ENCODE peak calls at places on chromosomes 4 and X, in nine cellular contexts. One of them, this sample, is unnamed.

GRCh38 chrX:23901065-23901464 is 6.7 kb downstream of the APOO start:
- DNase-seq in endothelial cell: no peak
- DNase-seq in upper lobe of right lung: no peak
- DNase-seq in lung: no peak
- DNase-seq in fibroblast of lung: peak; percentile 46
- DNase-seq in stomach: no peak
- DNase-seq in upper lobe of left lung: peak; percentile 61
- DNase-seq in omental fat pad: no peak
- DNase-seq in hepatocyte: peak; percentile 58
- DNase-seq in this sample: no peak

GRCh38 chrX:42694260-42694815 is 83.6 kb downstream of the PPP1R2C start:
- DNase-seq in endothelial cell: no peak
- DNase-seq in upper lobe of right lung: no peak
- DNase-seq in lung: no peak
- DNase-seq in fibroblast of lung: no peak
- DNase-seq in stomach: no peak
- DNase-seq in upper lobe of left lung: no peak
- DNase-seq in omental fat pad: no peak
- DNase-seq in hepatocyte: no peak
- DNase-seq in this sample: no peak

GRCh38 chr4:100391913-100392312 is 125.9 kb downstream of the EMCN start:
- DNase-seq in endothelial cell: no peak
- DNase-seq in upper lobe of right lung: no peak
- DNase-seq in lung: no peak
- DNase-seq in fibroblast of lung: peak; percentile 27
- DNase-seq in stomach: no peak
- DNase-seq in upper lobe of left lung: no peak
- DNase-seq in omental fat pad: no peak
- DNase-seq in hepatocyte: no peak
- DNase-seq in this sample: no peak

GRCh38 chr4:173769568-173769967 is 239.5 kb upstream of the HAND2 start:
- DNase-seq in endothelial cell: no peak
- DNase-seq in upper lobe of right lung: no peak
- DNase-seq in lung: no peak
- DNase-seq in fibroblast of lung: no peak
- DNase-seq in stomach: no peak
- DNase-seq in upper lobe of left lung: no peak
- DNase-seq in omental fat pad: no peak
- DNase-seq in hepatocyte: no peak
- DNase-seq in this sample: no peak

GRCh38 chrX:22163306-22163705 is 109.4 kb upstream of the CBLL2 start:
- DNase-seq in endothelial cell: no peak
- DNase-seq in upper lobe of right lung: no peak
- DNase-seq in lung: no peak
- DNase-seq in fibroblast of lung: no peak
- DNase-seq in stomach: no peak
- DNase-seq in upper lobe of left lung: no peak
- DNase-seq in omental fat pad: no peak
- DNase-seq in hepatocyte: no peak
- DNase-seq in this sample: no peak

GRCh38 chr4:177222776-177223175 is 86.9 kb upstream of the NEIL3 start:
- DNase-seq in endothelial cell: no peak
- DNase-seq in upper lobe of right lung: no peak
- DNase-seq in lung: no peak
- DNase-seq in fibroblast of lung: no peak
- DNase-seq in stomach: no peak
- DNase-seq in upper lobe of left lung: no peak
- DNase-seq in omental fat pad: no peak
- DNase-seq in hepatocyte: no peak
- DNase-seq in this sample: no peak

GRCh38 chrX:154540897-154541535 is 5.6 kb downstream of the G6PD start:
- DNase-seq in endothelial cell: no peak
- DNase-seq in upper lobe of right lung: peak; percentile 79
- DNase-seq in lung: peak; percentile 61
- DNase-seq in fibroblast of lung: no peak
- DNase-seq in stomach: peak; percentile 72
- DNase-seq in upper lobe of left lung: peak; percentile 76
- DNase-seq in omental fat pad: no peak
- DNase-seq in hepatocyte: peak; percentile 64
- DNase-seq in this sample: no peak

GRCh38 chr4:184762100-184762499 is 28.2 kb upstream of the CENPU start:
- DNase-seq in endothelial cell: no peak
- DNase-seq in upper lobe of right lung: no peak
- DNase-seq in lung: no peak
- DNase-seq in fibroblast of lung: no peak
- DNase-seq in stomach: no peak
- DNase-seq in upper lobe of left lung: no peak
- DNase-seq in omental fat pad: no peak
- DNase-seq in hepatocyte: no peak
- DNase-seq in this sample: no peak

GRCh38 chr4:77582716-77583115 is 22.9 kb upstream of the CXCL13 start:
- DNase-seq in endothelial cell: no peak
- DNase-seq in upper lobe of right lung: no peak
- DNase-seq in lung: no peak
- DNase-seq in fibroblast of lung: no peak
- DNase-seq in stomach: no peak
- DNase-seq in upper lobe of left lung: no peak
- DNase-seq in omental fat pad: no peak
- DNase-seq in hepatocyte: no peak
- DNase-seq in this sample: no peak

GRCh38 chr4:19187104-19187503 is 1064.6 kb upstream of the SLIT2 start:
- DNase-seq in endothelial cell: no peak
- DNase-seq in upper lobe of right lung: no peak
- DNase-seq in lung: no peak
- DNase-seq in fibroblast of lung: peak; percentile 38
- DNase-seq in stomach: no peak
- DNase-seq in upper lobe of left lung: no peak
- DNase-seq in omental fat pad: no peak
- DNase-seq in hepatocyte: peak; percentile 33
- DNase-seq in this sample: no peak

GRCh38 chrX:112789931-112790330 is 50.7 kb downstream of the AMOT start:
- DNase-seq in endothelial cell: no peak
- DNase-seq in upper lobe of right lung: no peak
- DNase-seq in lung: no peak
- DNase-seq in fibroblast of lung: no peak
- DNase-seq in stomach: no peak
- DNase-seq in upper lobe of left lung: no peak
- DNase-seq in omental fat pad: no peak
- DNase-seq in hepatocyte: no peak
- DNase-seq in this sample: no peak

GRCh38 chr4:185457136-185457535 is 14.4 kb downstream of the CCDC110 start:
- DNase-seq in endothelial cell: no peak
- DNase-seq in upper lobe of right lung: no peak
- DNase-seq in lung: no peak
- DNase-seq in fibroblast of lung: no peak
- DNase-seq in stomach: no peak
- DNase-seq in upper lobe of left lung: no peak
- DNase-seq in omental fat pad: no peak
- DNase-seq in hepatocyte: no peak
- DNase-seq in this sample: no peak

GRCh38 chr4:126611900-126612299 is 1020.9 kb upstream of the INTU start:
- DNase-seq in endothelial cell: no peak
- DNase-seq in upper lobe of right lung: no peak
- DNase-seq in lung: no peak
- DNase-seq in fibroblast of lung: peak; percentile 47
- DNase-seq in stomach: no peak
- DNase-seq in upper lobe of left lung: no peak
- DNase-seq in omental fat pad: no peak
- DNase-seq in hepatocyte: no peak
- DNase-seq in this sample: no peak

GRCh38 chrX:124190440-124190839 is 142.0 kb upstream of the TEX13D start:
- DNase-seq in endothelial cell: no peak
- DNase-seq in upper lobe of right lung: no peak
- DNase-seq in lung: no peak
- DNase-seq in fibroblast of lung: no peak
- DNase-seq in stomach: no peak
- DNase-seq in upper lobe of left lung: no peak
- DNase-seq in omental fat pad: no peak
- DNase-seq in hepatocyte: no peak
- DNase-seq in this sample: no peak

GRCh38 chr4:32003548-32003947 is 1283.4 kb downstream of the PCDH7 start:
- DNase-seq in endothelial cell: no peak
- DNase-seq in upper lobe of right lung: no peak
- DNase-seq in lung: no peak
- DNase-seq in fibroblast of lung: no peak
- DNase-seq in stomach: no peak
- DNase-seq in upper lobe of left lung: no peak
- DNase-seq in omental fat pad: no peak
- DNase-seq in hepatocyte: no peak
- DNase-seq in this sample: no peak

GRCh38 chrX:107355533-107355932 is 93.9 kb upstream of the FRMPD3 start:
- DNase-seq in endothelial cell: no peak
- DNase-seq in upper lobe of right lung: no peak
- DNase-seq in lung: no peak
- DNase-seq in fibroblast of lung: no peak
- DNase-seq in stomach: no peak
- DNase-seq in upper lobe of left lung: no peak
- DNase-seq in omental fat pad: no peak
- DNase-seq in hepatocyte: no peak
- DNase-seq in this sample: no peak

GRCh38 chr4:80182237-80182866 is 15.0 kb upstream of the PRDM8 start:
- DNase-seq in endothelial cell: no peak
- DNase-seq in upper lobe of right lung: no peak
- DNase-seq in lung: no peak
- DNase-seq in fibroblast of lung: no peak
- DNase-seq in stomach: no peak
- DNase-seq in upper lobe of left lung: no peak
- DNase-seq in omental fat pad: no peak
- DNase-seq in hepatocyte: no peak
- DNase-seq in this sample: no peak

GRCh38 chr4:88991746-88992145 is 65.2 kb downstream of the FAM13A start:
- DNase-seq in endothelial cell: no peak
- DNase-seq in upper lobe of right lung: no peak
- DNase-seq in lung: no peak
- DNase-seq in fibroblast of lung: no peak
- DNase-seq in stomach: no peak
- DNase-seq in upper lobe of left lung: no peak
- DNase-seq in omental fat pad: no peak
- DNase-seq in hepatocyte: no peak
- DNase-seq in this sample: no peak

GRCh38 chrX:69307736-69308135 is 142.5 kb upstream of the PJA1 start:
- DNase-seq in endothelial cell: no peak
- DNase-seq in upper lobe of right lung: no peak
- DNase-seq in lung: no peak
- DNase-seq in fibroblast of lung: no peak
- DNase-seq in stomach: no peak
- DNase-seq in upper lobe of left lung: no peak
- DNase-seq in omental fat pad: no peak
- DNase-seq in hepatocyte: no peak
- DNase-seq in this sample: no peak

GRCh38 chrX:102840871-102841705 is 96.0 kb upstream of the RAB40AL start:
- DNase-seq in endothelial cell: no peak
- DNase-seq in upper lobe of right lung: no peak
- DNase-seq in lung: no peak
- DNase-seq in fibroblast of lung: peak; percentile 22
- DNase-seq in stomach: no peak
- DNase-seq in upper lobe of left lung: no peak
- DNase-seq in omental fat pad: no peak
- DNase-seq in hepatocyte: peak; percentile 11
- DNase-seq in this sample: no peak
- TF ChIP-seq CTCF in endothelial cell: peak; percentile 33
- TF ChIP-seq CTCF in upper lobe of right lung: no peak
- TF ChIP-seq CTCF in lung: no peak
- TF ChIP-seq CTCF in fibroblast of lung: peak; percentile 14
- TF ChIP-seq CTCF in stomach: no peak
- TF ChIP-seq CTCF in upper lobe of left lung: no peak
- TF ChIP-seq CTCF in omental fat pad: no peak
- TF ChIP-seq CTCF in hepatocyte: no peak
- TF ChIP-seq CTCF in this sample: no peak

GRCh38 chr4:94285666-94286065 is 57.0 kb downstream of the HPGDS start:
- DNase-seq in endothelial cell: no peak
- DNase-seq in upper lobe of right lung: no peak
- DNase-seq in lung: no peak
- DNase-seq in fibroblast of lung: no peak
- DNase-seq in stomach: peak; percentile 34
- DNase-seq in upper lobe of left lung: no peak
- DNase-seq in omental fat pad: no peak
- DNase-seq in hepatocyte: no peak
- DNase-seq in this sample: no peak
- TF ChIP-seq CTCF in endothelial cell: no peak
- TF ChIP-seq CTCF in upper lobe of right lung: no peak
- TF ChIP-seq CTCF in lung: no peak
- TF ChIP-seq CTCF in fibroblast of lung: no peak
- TF ChIP-seq CTCF in stomach: no peak
- TF ChIP-seq CTCF in upper lobe of left lung: no peak
- TF ChIP-seq CTCF in omental fat pad: no peak
- TF ChIP-seq CTCF in hepatocyte: no peak
- TF ChIP-seq CTCF in this sample: no peak

DNA sequence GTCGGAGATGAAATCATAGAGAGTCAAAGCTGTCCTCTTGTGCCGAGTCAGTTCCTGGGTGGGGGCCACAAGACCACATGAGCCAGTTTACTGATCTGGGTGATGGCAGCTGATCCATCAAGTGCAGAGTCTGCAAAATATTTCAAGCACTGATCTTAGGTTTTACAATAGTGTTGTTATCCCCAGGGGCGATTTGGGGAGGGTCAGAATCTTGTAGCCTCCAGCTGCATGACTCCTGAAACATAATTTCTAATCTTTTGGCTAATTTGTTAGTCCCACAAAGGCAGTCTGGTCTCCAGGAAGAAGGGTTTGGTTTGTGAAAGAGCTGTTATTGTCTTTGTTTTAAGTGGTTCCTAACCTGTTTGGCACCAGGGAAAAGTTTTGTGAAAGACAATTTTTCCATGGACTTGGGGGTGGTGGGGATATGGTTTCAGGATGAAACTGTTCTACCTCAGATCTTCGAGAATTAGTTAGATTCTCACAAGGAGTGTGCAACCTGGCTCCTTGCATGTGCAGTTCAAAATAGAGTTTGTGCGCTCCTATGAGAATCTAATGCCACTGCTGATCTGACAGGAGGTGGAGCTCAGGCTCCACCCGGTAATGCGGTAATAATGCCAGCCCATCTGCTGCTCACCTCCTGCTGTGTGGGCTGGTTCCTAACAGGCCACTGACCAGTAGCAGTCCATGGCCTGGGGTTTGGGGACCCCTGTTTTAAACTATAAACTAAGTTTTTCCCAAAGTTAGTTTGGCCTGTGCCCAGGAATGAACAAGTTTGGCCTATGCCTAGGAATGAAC is 29.2 kb downstream of the METAP1 start:
- DNase-seq in endothelial cell: no peak
- DNase-seq in upper lobe of right lung: no peak
- DNase-seq in lung: no peak
- DNase-seq in fibroblast of lung: no peak
- DNase-seq in stomach: no peak
- DNase-seq in upper lobe of left lung: peak; percentile 27
- DNase-seq in omental fat pad: no peak
- DNase-seq in hepatocyte: no peak
- DNase-seq in this sample: no peak
- TF ChIP-seq CTCF in endothelial cell: no peak
- TF ChIP-seq CTCF in upper lobe of right lung: no peak
- TF ChIP-seq CTCF in lung: no peak
- TF ChIP-seq CTCF in fibroblast of lung: no peak
- TF ChIP-seq CTCF in stomach: no peak
- TF ChIP-seq CTCF in upper lobe of left lung: no peak
- TF ChIP-seq CTCF in omental fat pad: no peak
- TF ChIP-seq CTCF in hepatocyte: no peak
- TF ChIP-seq CTCF in this sample: no peak

DNA sequence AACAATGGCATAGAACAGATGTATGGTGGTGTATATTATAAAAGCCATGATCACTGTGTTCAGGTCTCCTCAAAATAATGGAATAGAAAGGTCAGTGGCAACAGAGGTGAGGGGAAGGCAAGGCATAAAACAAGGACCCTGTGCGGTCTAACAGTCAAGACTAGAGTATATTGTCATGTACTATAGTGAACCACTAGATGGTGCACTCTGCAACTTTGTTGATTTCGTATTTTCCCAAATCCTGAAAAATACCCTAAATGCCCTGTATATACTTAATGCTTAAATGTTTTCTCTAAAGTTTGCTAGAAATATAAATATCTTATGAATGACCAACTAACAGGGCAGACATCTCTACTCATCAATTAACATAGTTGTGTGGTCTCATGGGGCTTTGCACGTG is 453.0 kb downstream of the PCDH11X start:
- DNase-seq in endothelial cell: peak; percentile 2
- DNase-seq in upper lobe of right lung: no peak
- DNase-seq in lung: no peak
- DNase-seq in fibroblast of lung: peak; percentile 24
- DNase-seq in stomach: no peak
- DNase-seq in upper lobe of left lung: no peak
- DNase-seq in omental fat pad: no peak
- DNase-seq in hepatocyte: peak; percentile 44
- DNase-seq in this sample: no peak
- TF ChIP-seq CTCF in endothelial cell: peak; percentile 42
- TF ChIP-seq CTCF in upper lobe of right lung: peak; percentile 32
- TF ChIP-seq CTCF in lung: no peak
- TF ChIP-seq CTCF in fibroblast of lung: peak; percentile 47
- TF ChIP-seq CTCF in stomach: peak; percentile 15
- TF ChIP-seq CTCF in upper lobe of left lung: no peak
- TF ChIP-seq CTCF in omental fat pad: no peak
- TF ChIP-seq CTCF in hepatocyte: peak; percentile 62
- TF ChIP-seq CTCF in this sample: peak; percentile 46